ENCODE peak calls at places on chromosomes 6 and 20, in five cellular contexts. K, U, V, H and N are unnamed samples.
A peak's percentile ranks its signal among the peaks of the same experiment; 100 is the strongest.

GRCh38 chr6:16291739-16292138 is 53.4 kb downstream of the GMPR start:
- DNase-seq in K (no peak), U (no peak), V (no peak), H (no peak), N (no peak)

GRCh38 chr6:160036331-160036695 is 67.4 kb downstream of the IGF2R start:
- DNase-seq in K (no peak), U (no peak), V (no peak), H (no peak), N (no peak)

GRCh38 chr20:45576995-45577394 is 2.1 kb downstream of the WFDC8 start:
- DNase-seq in K (peak; percentile 1), U (peak; percentile 39), V (no peak), H (no peak), N (peak; percentile 81)

GRCh38 chr20:23161968-23162696 is 76.0 kb upstream of the CD93 start:
- DNase-seq in K (no peak), U (peak; percentile 19), V (peak; percentile 22), H (no peak), N (no peak)

GRCh38 chr20:699811-700338 is 24.3 kb upstream of the SCRT2 start:
- DNase-seq in K (no peak), U (no peak), V (peak; percentile 74), H (no peak), N (peak; percentile 84)

GRCh38 chr20:20362774-20363435 is 5.0 kb upstream of the INSM1 start:
- DNase-seq in K (no peak), U (no peak), V (peak; percentile 76), H (no peak), N (peak; percentile 81)

GRCh38 chr6:141996823-141997222 is 135.9 kb upstream of the GJE1 start:
- DNase-seq in K (no peak), U (no peak), V (no peak), H (no peak), N (no peak)

GRCh38 chr6:16737389-16737788 is 23.9 kb downstream of the ATXN1 start:
- DNase-seq in K (peak; percentile 61), U (no peak), V (no peak), H (no peak), N (peak; percentile 13)

GRCh38 chr6:166462461-166463135 is 79.9 kb upstream of the MPC1 start:
- DNase-seq in K (no peak), U (no peak), V (no peak), H (no peak), N (no peak)

GRCh38 chr6:29792123-29793035 is 35.2 kb upstream of the HLA-G start:
- DNase-seq in K (no peak), U (peak; percentile 38), V (peak; percentile 79), H (no peak), N (peak; percentile 19)
- H2BK5ac ChIP-seq in K (no peak overlapping the region), U (no peak overlapping the region), V (no peak overlapping the region), H (peak overlapping the region; percentile 37), N (no peak overlapping the region)

DNA sequence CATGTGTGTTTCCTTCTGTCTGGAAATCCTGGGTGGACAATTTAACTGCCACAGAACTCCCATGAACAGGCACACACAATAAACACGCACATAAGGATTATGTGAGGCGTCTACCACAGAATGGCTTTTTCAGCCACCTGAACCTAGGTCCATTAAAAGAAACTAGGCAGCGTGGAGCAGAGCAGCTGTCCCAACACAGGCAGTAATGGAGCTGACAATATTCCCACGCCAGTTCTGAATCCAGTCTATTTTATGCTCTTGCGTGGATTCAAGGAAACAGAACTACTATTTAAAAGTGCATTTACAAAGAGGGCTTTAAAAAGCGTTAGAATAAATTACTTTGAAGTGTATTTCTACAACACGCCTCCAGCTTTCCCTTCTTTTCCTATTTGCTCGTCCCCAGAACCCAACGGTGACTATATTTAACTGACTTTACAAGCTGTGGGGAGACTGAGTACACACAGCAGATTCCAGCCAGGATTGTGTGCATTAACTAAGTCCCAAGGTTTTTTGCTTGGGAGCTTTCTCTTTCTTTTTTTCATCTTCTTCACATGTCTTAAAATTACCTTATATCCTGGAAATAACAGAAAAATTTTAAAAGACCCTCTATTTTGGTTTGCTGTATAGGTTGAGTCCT is 95.9 kb downstream of the GMDS start:
- DNase-seq in K (no peak), U (no peak), V (no peak), H (no peak), N (no peak)
- H2BK5ac ChIP-seq in K (no peak overlapping the region), U (no peak overlapping the region), V (no peak overlapping the region), H (no peak overlapping the region), N (no peak overlapping the region)

GRCh38 chr20:36575066-36575743 is 1.8 kb downstream of the TGIF2 start:
- DNase-seq in K (peak; percentile 54), U (no peak), V (peak; percentile 58), H (no peak), N (peak; percentile 82)

GRCh38 chr20:36574278-36575065 is 1.1 kb downstream of the TGIF2 start:
- DNase-seq in K (peak; percentile 38), U (peak; percentile 80), V (peak; percentile 55), H (no peak), N (peak; percentile 70)

GRCh38 chr20:36572701-36573102 is 695 bp upstream of the TGIF2 start:
- DNase-seq in K (peak; percentile 51), U (peak; percentile 45), V (peak; percentile 51), H (no peak), N (peak; percentile 80)

GRCh38 chr20:36573103-36573797 is at the start of gene TGIF2:
- DNase-seq in K (peak; percentile 81), U (peak; percentile 73), V (peak; percentile 96), H (peak; percentile 73), N (peak; percentile 97)

DNA sequence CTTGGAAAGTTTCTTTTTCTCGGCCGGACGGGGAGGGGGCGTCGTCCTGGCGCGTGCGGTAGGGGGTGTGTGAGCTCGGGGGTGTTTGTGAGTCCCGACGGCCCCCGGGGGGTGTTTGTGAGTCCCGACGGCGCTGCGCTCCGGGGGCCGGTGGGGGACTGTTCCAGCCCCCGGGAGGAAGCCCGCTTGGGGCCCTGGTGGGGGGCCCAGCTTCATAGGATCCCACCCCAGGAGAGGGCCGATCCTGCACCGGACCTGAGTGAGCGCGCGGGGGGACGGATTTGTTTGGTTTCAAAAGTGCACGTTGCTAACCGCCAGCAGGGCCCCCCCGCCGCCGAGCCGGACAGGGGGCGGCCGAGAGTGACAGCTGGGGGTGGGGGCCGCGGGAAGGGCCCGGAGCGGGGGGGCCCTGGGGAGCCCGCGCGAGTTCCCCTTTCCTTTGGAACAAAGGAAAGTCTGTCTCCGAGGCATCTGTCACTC is 441 bp downstream of the TGIF2 start:
- DNase-seq in K (no peak), U (no peak), V (no peak), H (no peak), N (no peak)
- H2BK5ac ChIP-seq in K (peak overlapping the region; percentile 18), U (peak overlapping the region; percentile 86), V (no peak overlapping the region), H (no peak overlapping the region), N (peak overlapping the region; percentile 45)

GRCh38 chr6:110813338-110813737 is 1.9 kb downstream of the CDK19 start:
- DNase-seq in K (no peak), U (no peak), V (no peak), H (no peak), N (no peak)

GRCh38 chr6:110812719-110813118 is 2.5 kb downstream of the CDK19 start:
- DNase-seq in K (no peak), U (no peak), V (no peak), H (no peak), N (no peak)

GRCh38 chr6:110815260-110816109 is at the start of gene CDK19:
- DNase-seq in K (peak; percentile 98), U (peak; percentile 99), V (peak; percentile 99), H (peak; percentile 97), N (peak; percentile 99)

GRCh38 chr6:110814488-110815259 is 595 bp downstream of the CDK19 start:
- DNase-seq in K (peak; percentile 45), U (peak; percentile 60), V (peak; percentile 47), H (no peak), N (peak; percentile 59)

GRCh38 chr6:110813813-110814487 is 1.3 kb downstream of the CDK19 start:
- DNase-seq in K (no peak), U (peak; percentile 27), V (no peak), H (no peak), N (peak; percentile 56)
- H2BK5ac ChIP-seq in K (no peak overlapping the region), U (peak overlapping the region; percentile 99), V (no peak overlapping the region), H (no peak overlapping the region), N (no peak overlapping the region)

DNA sequence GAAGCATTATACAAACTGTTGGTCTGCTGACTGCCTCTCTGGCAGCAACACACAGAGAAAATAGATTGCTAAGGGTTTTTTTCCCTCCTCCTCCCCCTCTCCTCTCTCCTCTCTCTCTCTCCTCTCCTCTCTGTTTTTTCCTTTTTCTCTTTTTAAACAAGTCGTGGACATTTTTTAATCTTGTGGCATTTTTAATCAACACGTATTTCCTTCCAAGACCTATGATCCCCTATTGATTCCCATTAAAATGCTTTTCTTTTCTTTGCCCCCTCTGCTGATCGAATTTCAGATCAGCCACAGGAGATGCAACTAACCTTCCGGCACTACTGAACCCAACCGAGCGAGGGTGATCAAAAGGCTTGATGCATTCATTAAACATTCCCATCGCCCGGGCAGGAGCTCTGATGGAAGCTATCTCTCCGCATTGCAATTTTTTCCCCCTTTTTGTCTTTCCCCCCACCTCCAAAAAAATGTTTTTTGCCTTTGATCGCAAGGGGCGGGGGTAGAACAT is 90.7 kb upstream of the ARID1B start:
- DNase-seq in K (peak; percentile 59), U (peak; percentile 55), V (peak; percentile 49), H (no peak), N (peak; percentile 89)
- H2BK5ac ChIP-seq in K (peak overlapping the region; percentile 94), U (peak overlapping the region; percentile 98), V (no peak overlapping the region), H (peak overlapping the region; percentile 82), N (no peak overlapping the region)

GRCh38 chr6:29964904-29965872 is 22.9 kb downstream of the HLA-A start:
- DNase-seq in K (peak; percentile 91), U (peak; percentile 48), V (peak; percentile 86), H (peak; percentile 69), N (peak; percentile 98)
- H2BK5ac ChIP-seq in K (peak overlapping the region; percentile 92), U (peak overlapping the region; percentile 34), V (peak overlapping the region; percentile 84), H (peak overlapping the region; percentile 94), N (peak overlapping the region; percentile 92)